ENCODE peak calls at places on chromosome 12, in four cellular contexts. U is HepG2, B is A549, M is GM12878. X is an unnamed sample.

GRCh38 chr12:52137746-52138145 is 54.1 kb downstream of the KRT80 start:
- DNase-seq in U (no peak), B (no peak), M (no peak), X (no peak)

GRCh38 chr12:77256924-77257323 is 191.6 kb upstream of the E2F7 start:
- DNase-seq in U (no peak), B (no peak), M (no peak), X (no peak)

GRCh38 chr12:105359840-105360239 is 29.3 kb downstream of the C12orf75 start:
- DNase-seq in U (no peak), B (no peak), M (no peak), X (no peak)

GRCh38 chr12:70971395-70971794 is 50.9 kb upstream of the PTPRR start:
- DNase-seq in U (no peak), B (no peak), M (no peak), X (no peak)

GRCh38 chr12:117034249-117034648 is 65.0 kb downstream of the TESC start:
- DNase-seq in U (no peak), B (no peak), M (no peak), X (no peak)

GRCh38 chr12:65638324-65638723 is 186.0 kb upstream of the HMGA2 start:
- DNase-seq in U (no peak), B (no peak), M (no peak), X (no peak)

GRCh38 chr12:93302331-93303229 is 75.1 kb upstream of the NUDT4 start:
- DNase-seq in U (no peak), B (no peak), M (no peak), X (no peak)

GRCh38 chr12:31362115-31362758 is 36.3 kb upstream of the SINHCAF start:
- DNase-seq in U (peak; percentile 66), B (no peak), M (no peak), X (peak; percentile 31)

GRCh38 chr12:46825526-46826414 is at the start of gene SLC38A4:
- DNase-seq in U (peak; percentile 40), B (no peak), M (no peak), X (peak; percentile 68)

GRCh38 chr12:130114952-130115351 is 47.3 kb upstream of the FZD10 start:
- DNase-seq in U (no peak), B (no peak), M (no peak), X (no peak)

GRCh38 chr12:101570022-101570421 is 24.7 kb upstream of the MYBPC1 start:
- DNase-seq in U (peak; percentile 81), B (peak; percentile 43), M (no peak), X (no peak)

GRCh38 chr12:26318661-26319068 is 123.3 kb downstream of the SSPN start:
- DNase-seq in U (peak; percentile 73), B (no peak), M (no peak), X (no peak)

GRCh38 chr12:118356809-118357326 is 15.8 kb downstream of the TAOK3 start:
- DNase-seq in U (no peak), B (peak; percentile 58), M (no peak), X (no peak)

GRCh38 chr12:120710805-120711296 is 593 bp downstream of the UNC119B start:
- DNase-seq in U (no peak), B (no peak), M (no peak), X (peak; percentile 45)

GRCh38 chr12:55955800-55956508 is 9.9 kb downstream of the PMEL start:
- DNase-seq in U (peak; percentile 48), B (peak; percentile 81), M (no peak), X (no peak)

GRCh38 chr12:120404271-120404670 is 33.6 kb upstream of the COX6A1 start:
- DNase-seq in U (no peak), B (peak; percentile 36), M (no peak), X (no peak)

GRCh38 chr12:79560165-79560889 is 130.4 kb downstream of the PAWR start:
- DNase-seq in U (peak; percentile 93), B (no peak), M (no peak), X (no peak)

GRCh38 chr12:52521175-52521574 is 981 bp upstream of the KRT5 start:
- DNase-seq in U (no peak), B (no peak), M (no peak), X (no peak)

GRCh38 chr12:26153421-26154154 is 28.8 kb upstream of the BHLHE41 start:
- DNase-seq in U (peak; percentile 75), B (peak; percentile 79), M (no peak), X (no peak)

GRCh38 chr12:76259071-76259470 is 89.1 kb downstream of the BBS10 start:
- DNase-seq in U (no peak), B (no peak), M (no peak), X (no peak)

GRCh38 chr12:67647547-67648305 is 819 bp upstream of the DYRK2 start:
- DNase-seq in U (peak; percentile 84), B (peak; percentile 93), M (no peak), X (peak; percentile 70)

GRCh38 chr12:51827925-51828818 is 20.3 kb downstream of the FIGNL2 start:
- DNase-seq in U (no peak), B (peak; percentile 47), M (no peak), X (no peak)

GRCh38 chr12:79174656-79175055 is 310.1 kb downstream of the SYT1 start:
- DNase-seq in U (peak; percentile 5), B (peak; percentile 78), M (no peak), X (no peak)

GRCh38 chr12:102406033-102406584 is 74.3 kb downstream of the IGF1 start:
- DNase-seq in U (no peak), B (no peak), M (peak; percentile 77), X (no peak)

DNA sequence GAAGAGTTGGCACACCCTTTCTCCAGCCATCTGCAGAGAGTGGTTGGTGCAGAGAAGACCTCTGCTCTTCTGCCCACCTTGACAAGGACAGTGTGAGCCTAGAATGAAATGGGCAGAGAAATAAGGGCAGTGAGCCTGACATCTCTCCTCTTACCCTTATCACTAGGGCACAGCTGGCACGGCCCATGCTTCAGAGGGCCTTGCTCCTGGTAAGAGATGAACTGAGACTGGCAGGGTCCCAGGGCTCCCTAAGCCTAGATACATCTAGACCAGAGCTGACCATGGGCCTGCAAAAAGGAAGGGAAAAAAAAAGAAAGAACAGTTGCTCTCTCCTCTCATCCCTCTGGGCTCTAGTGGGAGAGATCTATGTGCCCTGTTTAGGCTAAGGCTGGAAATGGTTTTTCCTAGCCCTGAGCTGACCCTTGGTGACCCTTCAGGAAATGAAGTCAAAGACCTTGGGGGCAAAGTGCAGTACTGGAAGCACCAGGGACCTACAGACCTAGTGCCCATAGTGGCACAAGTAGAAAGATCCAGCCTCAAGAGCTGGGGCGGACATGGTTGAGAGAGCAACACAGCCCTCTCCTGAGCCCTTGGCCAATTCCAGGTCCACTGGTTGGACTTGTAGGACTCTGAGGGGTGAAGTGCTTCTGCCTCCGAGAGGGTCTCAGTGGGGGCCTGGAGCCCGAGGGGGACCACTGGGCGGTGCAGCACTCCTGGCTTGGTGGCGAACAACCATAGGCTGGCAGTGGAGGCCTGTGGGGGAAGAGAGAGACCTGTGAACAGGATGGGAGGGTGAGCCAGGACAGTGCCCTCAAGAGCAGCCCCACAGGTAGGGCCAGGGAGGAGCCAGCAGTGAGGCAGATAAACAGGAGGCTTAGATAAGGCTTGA is 22.0 kb downstream of the PRPF40B start:
- DNase-seq in U (no peak), B (no peak), M (no peak), X (no peak)
- TF ChIP-seq MAX in U (no peak), B (no peak), M (no peak), X (no peak)

DNA sequence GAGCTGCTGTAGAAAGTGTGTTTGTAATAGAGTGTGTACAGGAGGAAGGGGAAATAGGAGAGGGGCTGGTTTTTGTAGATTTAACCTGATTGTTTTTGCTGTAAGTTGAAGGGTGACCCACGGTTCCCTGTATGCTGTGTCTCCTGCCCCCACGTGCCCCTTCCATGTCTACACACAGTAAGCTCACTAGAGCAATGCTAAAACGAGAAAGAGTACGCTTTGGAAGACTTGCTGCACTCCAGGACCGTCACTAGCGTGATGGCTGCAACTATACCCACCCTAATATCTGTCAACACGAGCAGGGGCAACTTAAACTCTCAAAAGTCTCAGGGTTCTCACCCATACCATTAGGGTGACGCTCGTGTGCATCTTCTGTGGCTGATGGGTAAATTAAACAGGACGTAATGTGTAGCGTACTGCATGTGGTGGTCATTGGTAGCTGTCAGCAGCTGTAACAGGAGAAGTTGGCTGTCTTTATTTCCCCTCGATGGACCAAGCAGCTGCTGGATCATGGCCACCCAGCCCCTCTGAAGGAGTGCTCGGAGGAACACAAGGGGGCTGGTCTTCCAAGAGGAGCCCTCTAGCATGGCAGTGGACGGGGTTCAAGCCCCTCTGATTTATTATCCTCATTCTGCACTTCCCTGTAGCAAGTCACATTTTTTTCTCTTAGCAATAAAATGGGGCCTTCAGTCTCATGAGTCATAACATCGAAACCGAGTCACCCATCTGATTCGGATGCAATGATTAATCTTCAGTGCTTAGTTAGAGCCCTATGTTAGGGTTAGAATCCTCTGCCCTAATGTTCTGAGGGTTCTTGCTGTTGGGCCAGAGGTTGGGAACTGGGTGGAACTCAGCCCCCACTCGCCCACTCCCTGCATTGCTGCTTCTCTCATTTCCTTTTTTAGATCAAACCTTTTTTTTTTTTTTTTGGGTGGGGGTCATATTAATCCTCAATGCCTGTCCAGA is 14.0 kb downstream of the CCND2 start:
- DNase-seq in U (no peak), B (no peak), M (no peak), X (peak; percentile 3)
- TF ChIP-seq ESRRA in U (no peak), B (no peak), M (no peak), X (no peak)

GRCh38 chr12:84804691-84805473 is 107.7 kb downstream of the SLC6A15 start:
- DNase-seq in U (no peak), B (no peak), M (no peak), X (no peak)

GRCh38 chr12:84805474-84805858 is 107.1 kb downstream of the SLC6A15 start:
- DNase-seq in U (no peak), B (no peak), M (no peak), X (no peak)

GRCh38 chr12:84807249-84807648 is 105.3 kb downstream of the SLC6A15 start:
- DNase-seq in U (no peak), B (no peak), M (no peak), X (no peak)

GRCh38 chr12:84803661-84804060 is 108.9 kb downstream of the SLC6A15 start:
- DNase-seq in U (no peak), B (no peak), M (no peak), X (no peak)
- TF ChIP-seq USF2 in U (no peak), B (no peak), M (no peak), X (no peak)

GRCh38 chr12:132677492-132677891 is 9.7 kb downstream of the POLE start:
- DNase-seq in U (no peak), B (no peak), M (no peak), X (no peak)

GRCh38 chr12:132674561-132674960 is 12.6 kb downstream of the POLE start:
- DNase-seq in U (no peak), B (no peak), M (no peak), X (no peak)

GRCh38 chr12:132672678-132673077 is 14.5 kb downstream of the POLE start:
- DNase-seq in U (no peak), B (no peak), M (no peak), X (no peak)

GRCh38 chr12:132673288-132674179 is 13.6 kb downstream of the POLE start:
- DNase-seq in U (no peak), B (no peak), M (no peak), X (no peak)

DNA sequence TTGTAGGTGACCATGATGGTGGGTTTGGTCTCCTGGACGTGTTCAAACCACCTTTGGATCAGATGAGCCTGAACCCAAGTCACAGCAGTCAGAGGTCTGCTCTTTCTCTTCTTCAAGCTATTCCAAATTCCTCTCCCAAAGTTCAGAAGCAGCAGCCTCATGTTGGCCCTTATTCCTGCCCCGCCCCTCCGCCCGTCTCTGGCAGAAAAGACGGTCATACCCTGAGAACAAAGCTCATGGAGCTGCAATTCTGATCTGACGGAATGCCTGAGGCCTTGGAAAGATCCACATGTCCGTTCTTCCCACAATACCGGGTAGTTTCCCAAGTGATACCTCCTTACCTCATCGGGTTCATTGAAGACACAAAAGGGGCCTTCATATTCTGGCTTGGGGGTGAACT is 11.4 kb downstream of the POLE start:
- DNase-seq in U (no peak), B (no peak), M (no peak), X (no peak)
- TF ChIP-seq MAX in U (no peak), B (no peak), M (no peak), X (no peak)

GRCh38 chr12:39541471-39541870 is 78.1 kb downstream of the ABCD2 start:
- DNase-seq in U (no peak), B (no peak), M (no peak), X (no peak)
- TF ChIP-seq ESRRA in U (no peak), B (no peak), M (no peak), X (no peak)

GRCh38 chr12:111942557-111942956 is 70.4 kb downstream of the TMEM116 start:
- DNase-seq in U (no peak), B (peak; percentile 67), M (no peak), X (no peak)
- TF ChIP-seq USF2 in U (no peak), B (no peak), M (no peak), X (no peak)

X was measured in WTC11.